ENCODE peak calls at places on chromosomes 7 and 10, in four cellular contexts. One of them, this sample, is unnamed.

GRCh38 chr10:46294641-46295230 is 7.9 kb downstream of the ANTXRL start:
- DNase-seq in fibroblast of mammary gland: no peak
- DNase-seq in stomach: peak
- DNase-seq in HCT116: no peak
- DNase-seq in this sample: no peak

GRCh38 chr10:95229724-95230627 is 35.9 kb downstream of the ACSM6 start:
- DNase-seq in fibroblast of mammary gland: peak
- DNase-seq in stomach: no peak
- DNase-seq in HCT116: peak
- DNase-seq in this sample: no peak

GRCh38 chr10:6124666-6125065 is 35.8 kb downstream of the RBM17 start:
- DNase-seq in fibroblast of mammary gland: no peak
- DNase-seq in stomach: no peak
- DNase-seq in HCT116: no peak
- DNase-seq in this sample: no peak

GRCh38 chr7:12653127-12653917 is 34.1 kb upstream of the ARL4A start:
- DNase-seq in fibroblast of mammary gland: peak
- DNase-seq in stomach: no peak
- DNase-seq in HCT116: no peak
- DNase-seq in this sample: no peak

GRCh38 chr10:89869757-89870156 is 168.4 kb downstream of the KIF20B start:
- DNase-seq in fibroblast of mammary gland: no peak
- DNase-seq in stomach: no peak
- DNase-seq in HCT116: no peak
- DNase-seq in this sample: no peak

GRCh38 chr7:74254858-74255379 is 720 bp upstream of the RFC2 start:
- DNase-seq in fibroblast of mammary gland: no peak
- DNase-seq in stomach: no peak
- DNase-seq in HCT116: no peak
- DNase-seq in this sample: no peak

GRCh38 chr7:128260069-128260468 is 19.0 kb downstream of the LEP start:
- DNase-seq in fibroblast of mammary gland: no peak
- DNase-seq in stomach: no peak
- DNase-seq in HCT116: no peak
- DNase-seq in this sample: no peak

GRCh38 chr7:107889992-107890391 is 991 bp upstream of the DLD start:
- DNase-seq in fibroblast of mammary gland: no peak
- DNase-seq in stomach: no peak
- DNase-seq in HCT116: no peak
- DNase-seq in this sample: no peak

GRCh38 chr7:139570119-139570518 is 46.6 kb downstream of the CLEC2L start:
- DNase-seq in fibroblast of mammary gland: no peak
- DNase-seq in stomach: no peak
- DNase-seq in HCT116: no peak
- DNase-seq in this sample: no peak

GRCh38 chr10:132709471-132709951 is 76.4 kb downstream of the NKX6-2 start:
- DNase-seq in fibroblast of mammary gland: no peak
- DNase-seq in stomach: no peak
- DNase-seq in HCT116: no peak
- DNase-seq in this sample: no peak

GRCh38 chr10:127826161-127826740 is 66.5 kb downstream of the CLRN3 start:
- DNase-seq in fibroblast of mammary gland: no peak
- DNase-seq in stomach: no peak
- DNase-seq in HCT116: no peak
- DNase-seq in this sample: no peak

GRCh38 chr10:110353244-110354119 is 48.8 kb upstream of the SMNDC1 start:
- DNase-seq in fibroblast of mammary gland: peak
- DNase-seq in stomach: no peak
- DNase-seq in HCT116: peak
- DNase-seq in this sample: no peak

GRCh38 chr7:102220929-102221850 is 65.5 kb upstream of the SH2B2 start:
- DNase-seq in fibroblast of mammary gland: no peak
- DNase-seq in stomach: no peak
- DNase-seq in HCT116: no peak
- DNase-seq in this sample: no peak

GRCh38 chr7:102223175-102223574 is 63.5 kb upstream of the SH2B2 start:
- DNase-seq in fibroblast of mammary gland: no peak
- DNase-seq in stomach: no peak
- DNase-seq in HCT116: no peak
- DNase-seq in this sample: no peak

GRCh38 chr7:102221961-102222360 is 64.7 kb upstream of the SH2B2 start:
- DNase-seq in fibroblast of mammary gland: no peak
- DNase-seq in stomach: no peak
- DNase-seq in HCT116: no peak
- DNase-seq in this sample: no peak

GRCh38 chr7:102222445-102222844 is 64.2 kb upstream of the SH2B2 start:
- DNase-seq in fibroblast of mammary gland: peak
- DNase-seq in stomach: no peak
- DNase-seq in HCT116: no peak
- DNase-seq in this sample: no peak

DNA sequence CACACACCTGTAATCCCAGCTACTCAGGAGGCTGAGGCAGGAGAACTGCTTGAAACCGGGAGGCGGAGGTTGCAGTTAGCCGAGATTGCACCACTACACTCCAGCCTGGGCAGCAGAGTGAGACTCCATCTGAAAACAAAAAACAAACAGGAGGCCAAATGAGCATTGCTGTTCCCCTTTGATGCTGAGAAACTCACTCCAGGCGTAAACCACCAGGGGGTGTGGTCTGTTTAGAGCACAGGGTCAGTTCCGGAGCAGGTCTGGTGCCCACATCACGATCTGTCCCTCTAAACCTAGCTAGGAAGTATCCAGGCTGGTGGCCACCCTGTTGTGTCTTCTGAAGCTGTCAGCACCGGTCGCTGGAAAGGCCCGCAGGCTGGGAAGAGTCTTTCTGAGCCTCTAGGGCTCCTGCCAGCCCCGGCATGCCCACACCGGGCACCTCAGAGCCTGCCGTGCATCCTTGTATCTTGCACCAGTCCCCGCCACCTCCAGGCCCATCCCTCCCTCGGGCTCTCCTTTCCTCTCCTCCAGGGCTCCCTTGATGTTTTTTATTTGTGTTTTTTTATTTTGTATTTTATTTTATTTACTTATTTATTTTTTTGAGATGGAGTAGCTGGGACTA is 66.3 kb upstream of the SH2B2 start:
- DNase-seq in fibroblast of mammary gland: no peak
- DNase-seq in stomach: no peak
- DNase-seq in HCT116: no peak
- DNase-seq in this sample: no peak
- TF ChIP-seq CTCF in fibroblast of mammary gland: no peak
- TF ChIP-seq CTCF in stomach: no peak
- TF ChIP-seq CTCF in HCT116: no peak
- TF ChIP-seq CTCF in this sample: no peak

GRCh38 chr7:87047-87446 is 105.3 kb upstream of the FAM20C start:
- DNase-seq in fibroblast of mammary gland: no peak
- DNase-seq in stomach: peak
- DNase-seq in HCT116: no peak
- DNase-seq in this sample: no peak

GRCh38 chr7:88927-89921 is 103.1 kb upstream of the FAM20C start:
- DNase-seq in fibroblast of mammary gland: peak
- DNase-seq in stomach: peak
- DNase-seq in HCT116: no peak
- DNase-seq in this sample: no peak

GRCh38 chr7:87671-88070 is 104.7 kb upstream of the FAM20C start:
- DNase-seq in fibroblast of mammary gland: no peak
- DNase-seq in stomach: no peak
- DNase-seq in HCT116: no peak
- DNase-seq in this sample: no peak

GRCh38 chr7:86629-87028 is 105.7 kb upstream of the FAM20C start:
- DNase-seq in fibroblast of mammary gland: no peak
- DNase-seq in stomach: no peak
- DNase-seq in HCT116: no peak
- DNase-seq in this sample: no peak

GRCh38 chr7:88095-88926 is 104.1 kb upstream of the FAM20C start:
- DNase-seq in fibroblast of mammary gland: no peak
- DNase-seq in stomach: no peak
- DNase-seq in HCT116: no peak
- DNase-seq in this sample: no peak
- TF ChIP-seq CTCF in fibroblast of mammary gland: no peak
- TF ChIP-seq CTCF in stomach: no peak
- TF ChIP-seq CTCF in HCT116: peak
- TF ChIP-seq CTCF in this sample: no peak

DNA sequence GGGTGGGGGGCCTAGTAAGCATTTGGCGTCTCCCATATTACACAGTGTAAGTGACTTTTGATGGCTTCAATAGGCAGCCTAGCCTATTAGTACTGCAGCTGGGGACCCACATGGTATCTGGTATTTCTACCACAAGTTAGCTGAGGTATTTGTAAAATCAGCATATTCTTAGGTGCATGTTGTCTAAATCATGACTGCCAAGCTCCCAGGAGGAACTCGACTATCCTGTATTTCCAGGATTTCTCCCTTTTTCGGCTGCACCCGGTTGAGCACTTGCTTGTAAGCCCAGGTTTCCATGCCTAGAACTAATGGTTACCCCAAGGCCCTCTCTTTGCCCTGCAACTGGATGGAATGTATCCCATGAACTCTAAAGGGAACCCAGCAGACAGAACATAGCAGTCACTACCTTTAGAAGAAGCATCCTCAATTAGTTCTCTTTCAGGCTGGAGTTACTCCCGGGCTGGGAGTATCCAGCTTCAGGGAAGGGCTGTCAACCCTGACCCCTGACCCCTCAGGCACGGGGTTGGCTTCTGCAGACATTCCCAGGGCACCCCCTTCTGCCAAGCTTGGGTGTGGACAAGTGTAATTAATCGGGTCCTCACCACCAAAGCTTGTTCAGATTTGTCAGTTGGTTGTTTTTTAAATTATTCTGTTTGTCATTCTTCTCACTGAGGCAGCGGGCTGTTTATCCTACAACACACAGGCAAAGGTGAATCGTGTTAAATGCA is 90.3 kb upstream of the PARD3 start:
- DNase-seq in fibroblast of mammary gland: no peak
- DNase-seq in stomach: no peak
- DNase-seq in HCT116: no peak
- DNase-seq in this sample: no peak
- TF ChIP-seq CTCF in fibroblast of mammary gland: no peak
- TF ChIP-seq CTCF in stomach: no peak
- TF ChIP-seq CTCF in HCT116: no peak
- TF ChIP-seq CTCF in this sample: no peak

GRCh38 chr7:27936244-27937102 is 196.5 kb downstream of the TAX1BP1 start:
- DNase-seq in fibroblast of mammary gland: no peak
- DNase-seq in stomach: no peak
- DNase-seq in HCT116: no peak
- DNase-seq in this sample: no peak

GRCh38 chr7:27929127-27929526 is 189.2 kb downstream of the TAX1BP1 start:
- DNase-seq in fibroblast of mammary gland: no peak
- DNase-seq in stomach: no peak
- DNase-seq in HCT116: no peak
- DNase-seq in this sample: no peak

GRCh38 chr7:27928001-27928400 is 188.0 kb downstream of the TAX1BP1 start:
- DNase-seq in fibroblast of mammary gland: no peak
- DNase-seq in stomach: no peak
- DNase-seq in HCT116: no peak
- DNase-seq in this sample: no peak

GRCh38 chr7:27930910-27931476 is 191.0 kb downstream of the TAX1BP1 start:
- DNase-seq in fibroblast of mammary gland: no peak
- DNase-seq in stomach: no peak
- DNase-seq in HCT116: no peak
- DNase-seq in this sample: no peak

GRCh38 chr7:27933691-27934565 is 194.0 kb downstream of the TAX1BP1 start:
- DNase-seq in fibroblast of mammary gland: peak
- DNase-seq in stomach: no peak
- DNase-seq in HCT116: no peak
- DNase-seq in this sample: no peak
- TF ChIP-seq CTCF in fibroblast of mammary gland: peak
- TF ChIP-seq CTCF in stomach: no peak
- TF ChIP-seq CTCF in HCT116: peak
- TF ChIP-seq CTCF in this sample: no peak

DNA sequence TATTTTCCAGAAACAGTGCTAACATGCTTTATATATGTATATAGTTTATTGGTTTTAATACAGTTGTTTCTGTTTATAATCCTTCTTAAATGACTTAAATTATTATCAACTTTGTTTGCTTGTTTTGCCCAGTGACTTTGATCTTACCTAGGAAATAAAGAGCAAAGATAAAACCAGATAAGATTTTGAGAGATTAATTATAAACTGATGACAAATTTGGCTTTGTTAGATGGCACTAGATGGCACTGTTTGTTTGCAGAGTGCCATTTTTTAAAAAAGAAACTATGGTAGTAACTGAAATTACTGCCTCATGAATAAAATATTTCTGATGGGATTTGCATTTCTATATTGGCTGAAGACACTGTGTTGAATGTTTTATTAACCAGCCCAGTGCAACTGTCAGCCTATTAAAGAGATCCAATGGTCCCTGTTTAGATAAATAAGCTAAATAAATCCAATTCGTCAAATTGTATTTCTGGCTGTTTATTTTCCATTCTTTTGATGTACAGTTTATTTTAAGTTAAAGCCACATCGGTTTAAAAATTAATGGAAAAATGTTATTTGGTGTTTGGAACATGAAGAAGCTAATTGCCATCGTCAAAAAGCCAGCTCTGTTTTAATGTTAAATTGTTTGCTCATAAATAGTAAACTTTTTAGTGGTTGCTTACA is 28.7 kb downstream of the VTI1A start:
- DNase-seq in fibroblast of mammary gland: peak
- DNase-seq in stomach: no peak
- DNase-seq in HCT116: no peak
- DNase-seq in this sample: no peak
- TF ChIP-seq CTCF in fibroblast of mammary gland: peak
- TF ChIP-seq CTCF in stomach: no peak
- TF ChIP-seq CTCF in HCT116: peak
- TF ChIP-seq CTCF in this sample: no peak

DNA sequence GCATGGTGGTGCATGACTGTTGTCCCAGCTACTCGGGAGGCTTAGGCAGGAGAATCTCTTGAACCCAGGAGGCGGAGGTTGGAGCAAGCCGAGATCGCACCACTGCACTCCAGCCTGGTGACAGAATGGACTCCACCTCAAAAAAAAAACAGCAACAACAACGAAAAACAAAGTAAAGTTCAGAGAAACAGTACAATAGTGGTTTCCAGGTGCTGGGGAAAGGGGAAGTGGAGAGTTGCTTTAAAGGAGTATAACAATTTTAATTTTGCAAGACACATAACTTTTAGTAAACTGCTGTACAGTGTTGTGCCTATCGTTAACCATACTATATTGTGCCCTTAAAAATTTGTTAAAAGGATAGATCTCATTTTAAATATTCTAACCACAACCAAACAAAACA is 662.7 kb upstream of the POT1 start:
- DNase-seq in fibroblast of mammary gland: no peak
- DNase-seq in stomach: no peak
- DNase-seq in HCT116: no peak
- DNase-seq in this sample: no peak
- TF ChIP-seq CTCF in fibroblast of mammary gland: no peak
- TF ChIP-seq CTCF in stomach: no peak
- TF ChIP-seq CTCF in HCT116: no peak
- TF ChIP-seq CTCF in this sample: no peak

GRCh38 chr7:18693401-18693800 is 197.9 kb downstream of the HDAC9 start:
- DNase-seq in fibroblast of mammary gland: peak
- DNase-seq in stomach: no peak
- DNase-seq in HCT116: peak
- DNase-seq in this sample: no peak
- TF ChIP-seq CTCF in fibroblast of mammary gland: peak
- TF ChIP-seq CTCF in stomach: no peak
- TF ChIP-seq CTCF in HCT116: peak
- TF ChIP-seq CTCF in this sample: no peak